ENCODE peak calls at places on chromosome 1, in seven cellular contexts. K is neural progenitor cell, Y is neural crest cell, E is body of pancreas, T is cardiac muscle cell, W is omental fat pad, A is fibroblast of lung. M is an unnamed sample.

GRCh38 chr1:186210258-186210657 is 164.8 kb downstream of the TPR start:
- DNase-seq in K (no peak), Y (no peak), E (no peak), T (no peak), W (no peak), A (no peak), M (no peak)

GRCh38 chr1:22141948-22142314 is 966 bp downstream of the WNT4 start:
- DNase-seq in K (peak), Y (no peak), E (no peak), T (peak), W (no peak), A (no peak), M (peak)

GRCh38 chr1:191592111-191592510 is 566.2 kb upstream of the RGS18 start:
- DNase-seq in K (no peak), Y (no peak), E (no peak), T (no peak), W (no peak), A (no peak), M (no peak)

GRCh38 chr1:2074944-2075740 is 24.9 kb downstream of the PRKCZ start:
- DNase-seq in K (no peak), Y (no peak), E (no peak), T (no peak), W (no peak), A (no peak), M (no peak)

GRCh38 chr1:218942421-218942820 is 231.3 kb upstream of the LYPLAL1 start:
- DNase-seq in K (no peak), Y (no peak), E (no peak), T (no peak), W (no peak), A (no peak), M (no peak)

GRCh38 chr1:81681104-81681503 is 119.6 kb upstream of the ADGRL2 start:
- DNase-seq in K (no peak), Y (no peak), E (no peak), T (no peak), W (no peak), A (no peak), M (no peak)

GRCh38 chr1:100581096-100581705 is 43.3 kb downstream of the GPR88 start:
- DNase-seq in K (no peak), Y (no peak), E (no peak), T (no peak), W (no peak), A (no peak), M (no peak)

GRCh38 chr1:66134004-66134403 is 341.3 kb downstream of the PDE4B start:
- DNase-seq in K (no peak), Y (no peak), E (no peak), T (no peak), W (no peak), A (no peak), M (no peak)

GRCh38 chr1:63710776-63711175 is 63.0 kb upstream of the ROR1 start:
- DNase-seq in K (no peak), Y (no peak), E (no peak), T (no peak), W (no peak), A (no peak), M (no peak)

GRCh38 chr1:43386676-43387075 is 2.9 kb downstream of the MED8 start:
- DNase-seq in K (no peak), Y (no peak), E (no peak), T (no peak), W (no peak), A (no peak), M (no peak)

GRCh38 chr1:43388021-43388575 is 1.5 kb downstream of the MED8 start:
- DNase-seq in K (no peak), Y (no peak), E (no peak), T (no peak), W (no peak), A (no peak), M (no peak)

GRCh38 chr1:43388613-43389012 is 987 bp downstream of the MED8 start:
- DNase-seq in K (no peak), Y (no peak), E (no peak), T (no peak), W (no peak), A (no peak), M (no peak)

GRCh38 chr1:43392702-43393101 is 3.0 kb downstream of the SZT2 start:
- DNase-seq in K (no peak), Y (no peak), E (no peak), T (no peak), W (no peak), A (no peak), M (no peak)

DNA sequence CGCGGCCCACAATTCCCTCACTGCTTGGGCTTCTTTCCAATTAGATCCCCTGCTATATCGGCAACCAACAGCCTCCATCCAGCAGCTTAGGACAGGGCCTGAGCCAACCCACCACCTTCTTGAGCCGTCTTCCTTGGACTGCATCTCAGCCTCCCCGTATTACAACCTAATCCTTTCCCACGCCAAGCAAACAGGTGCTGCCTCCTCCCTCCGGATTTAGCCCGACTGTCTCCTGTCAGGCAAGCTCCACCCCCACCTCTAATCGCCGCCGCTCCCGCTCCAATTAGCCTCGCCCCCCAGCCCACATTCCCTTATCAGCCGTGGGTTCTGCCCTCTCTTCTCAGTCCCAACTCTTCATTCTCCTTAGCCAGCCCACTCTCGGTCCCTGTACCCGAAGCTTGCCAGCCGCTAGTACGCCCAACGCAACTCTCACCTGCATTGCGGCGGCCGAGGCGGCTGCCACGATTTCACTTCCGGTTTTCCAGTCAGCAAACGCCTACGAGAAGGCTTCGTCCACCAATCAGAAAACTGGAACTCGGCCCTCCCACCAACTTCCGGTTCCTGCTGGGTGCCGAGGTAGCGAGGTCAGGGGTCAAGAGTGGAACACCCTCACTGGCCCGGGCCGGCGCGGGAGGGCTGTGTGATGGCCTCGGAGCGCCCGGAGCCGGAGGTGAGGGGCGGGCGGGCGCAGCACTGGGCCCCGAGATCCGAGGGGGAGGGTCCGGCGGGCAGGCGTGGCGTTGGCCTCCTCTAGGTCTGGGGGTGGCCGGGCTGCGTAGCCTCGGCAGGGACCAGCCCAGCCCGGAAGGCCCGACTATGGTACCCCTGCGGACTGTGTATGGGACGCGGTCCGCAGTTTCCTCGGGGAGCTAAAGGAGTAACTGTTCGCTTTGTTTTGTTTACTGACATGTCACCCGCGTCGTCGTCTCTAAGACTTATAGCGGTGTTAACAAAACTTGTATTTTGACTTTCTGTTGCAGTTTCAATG is at the start of the genes MED8 and SZT2:
- DNase-seq in K (peak), Y (peak), E (peak), T (peak), W (peak), A (peak), M (peak)
- TF ChIP-seq CTCF in K (no peak), Y (no peak), E (no peak), T (no peak), W (no peak), A (no peak), M (no peak)

GRCh38 chr1:176954242-176954641 is 210.3 kb downstream of the ASTN1 start:
- DNase-seq in K (peak), Y (no peak), E (no peak), T (no peak), W (no peak), A (no peak), M (no peak)
- TF ChIP-seq CTCF in K (peak), Y (peak), E (no peak), T (peak), W (no peak), A (no peak), M (peak)

GRCh38 chr1:42777860-42778259 is 6.9 kb upstream of the TMEM269 start:
- DNase-seq in K (peak), Y (peak), E (peak), T (peak), W (no peak), A (peak), M (peak)
- TF ChIP-seq CTCF in K (peak), Y (peak), E (peak), T (peak), W (no peak), A (peak), M (peak)

DNA sequence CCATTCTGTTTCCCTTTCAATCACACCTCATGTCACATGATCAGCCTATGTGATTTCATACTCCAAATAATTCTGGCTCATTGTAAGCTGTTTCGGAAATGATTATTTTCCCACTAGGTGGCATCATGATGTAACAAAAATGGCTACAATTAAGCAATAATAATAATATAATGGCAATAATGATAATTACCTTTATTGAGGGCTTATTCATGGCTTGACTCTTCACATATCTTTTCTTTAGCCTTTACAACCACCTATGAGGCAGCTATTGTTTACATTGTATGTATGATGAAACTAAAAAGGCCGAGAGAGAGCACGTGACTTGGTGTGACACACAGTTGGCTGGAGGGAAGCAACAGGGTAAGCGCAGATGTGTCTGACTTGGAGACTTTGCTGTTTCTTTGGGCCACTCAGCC is 12.5 kb upstream of the KPRP start:
- DNase-seq in K (no peak), Y (no peak), E (no peak), T (no peak), W (no peak), A (peak), M (no peak)
- TF ChIP-seq CTCF in K (no peak), Y (no peak), E (no peak), T (no peak), W (no peak), A (no peak), M (no peak)

GRCh38 chr1:226550671-226551041 is 2.1 kb downstream of the STUM start:
- DNase-seq in K (no peak), Y (no peak), E (no peak), T (no peak), W (no peak), A (no peak), M (no peak)
- TF ChIP-seq CTCF in K (no peak), Y (no peak), E (no peak), T (no peak), W (no peak), A (no peak), M (no peak)

DNA sequence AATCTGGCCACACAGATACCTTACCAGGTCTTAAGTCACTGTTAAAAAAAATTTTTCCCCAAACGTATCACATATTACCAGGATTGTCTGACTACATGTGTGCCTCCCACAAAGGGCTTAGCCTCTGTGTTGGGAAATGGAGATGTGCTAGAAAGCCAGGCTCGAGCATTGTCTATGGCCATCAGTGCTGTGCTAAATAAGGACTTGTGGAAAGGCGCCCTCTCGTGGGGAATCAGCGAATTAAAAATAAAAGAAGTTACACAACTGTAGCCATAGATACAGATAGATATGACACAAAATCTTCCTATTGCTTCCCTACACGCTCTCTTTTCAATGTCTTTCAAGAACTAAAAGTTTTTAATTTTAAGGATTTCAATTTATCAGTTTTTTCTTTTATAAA is 47.5 kb upstream of the CRNN start:
- DNase-seq in K (peak), Y (no peak), E (peak), T (no peak), W (no peak), A (peak), M (peak)
- TF ChIP-seq CTCF in K (peak), Y (peak), E (peak), T (peak), W (no peak), A (peak), M (no peak)